ENCODE peak calls at places on chromosomes 2 and 18, in eight cellular contexts. F is osteocyte, L is HCT116, X is renal cortical epithelial cell, S is neural crest cell, R is endodermal cell, E is adrenal gland, Q is activated gamma-delta T cell treated with Interleukin-2 at 50 U/mL for 16 hours. N is an unnamed sample.

GRCh38 chr18:45168883-45169585 is 446.2 kb upstream of the SLC14A2 start:
- DNase-seq in F (no peak), L (no peak), X (peak), S (no peak), R (no peak), E (no peak), Q (no peak), N (no peak)

GRCh38 chr18:3016584-3017292 is 3.8 kb upstream of the LPIN2 start:
- DNase-seq in F (no peak), L (no peak), X (no peak), S (no peak), R (peak), E (no peak), Q (no peak), N (no peak)

GRCh38 chr2:68043719-68044498 is 18.9 kb downstream of the C1D start:
- DNase-seq in F (no peak), L (no peak), X (peak), S (no peak), R (no peak), E (no peak), Q (no peak), N (no peak)

GRCh38 chr2:39667881-39668276 is 2.2 kb downstream of the TMEM178A start:
- DNase-seq in F (no peak), L (no peak), X (no peak), S (no peak), R (no peak), E (no peak), Q (no peak), N (no peak)

GRCh38 chr2:4556136-4556535 is 852.8 kb downstream of the DCDC2C start:
- DNase-seq in F (no peak), L (no peak), X (no peak), S (no peak), R (no peak), E (no peak), Q (no peak), N (no peak)

GRCh38 chr18:48098538-48098937 is 168.1 kb upstream of the SMAD2 start:
- DNase-seq in F (no peak), L (no peak), X (no peak), S (no peak), R (no peak), E (no peak), Q (no peak), N (no peak)

GRCh38 chr2:106078091-106078490 is 116.0 kb downstream of the UXS1 start:
- DNase-seq in F (no peak), L (no peak), X (no peak), S (no peak), R (no peak), E (no peak), Q (no peak), N (no peak)

GRCh38 chr18:10006261-10006903 is 92.6 kb downstream of the VAPA start:
- DNase-seq in F (peak), L (no peak), X (peak), S (no peak), R (no peak), E (no peak), Q (no peak), N (no peak)

GRCh38 chr2:232937278-232937906 is 67.3 kb downstream of the SNORC start:
- DNase-seq in F (no peak), L (no peak), X (peak), S (no peak), R (no peak), E (no peak), Q (no peak), N (no peak)

GRCh38 chr2:26018184-26018716 is 15.6 kb upstream of the RAB10 start:
- DNase-seq in F (peak), L (peak), X (peak), S (no peak), R (peak), E (peak), Q (no peak), N (peak)

GRCh38 chr2:204967199-204967995 is 422.1 kb downstream of the PARD3B start:
- DNase-seq in F (no peak), L (no peak), X (no peak), S (no peak), R (no peak), E (peak), Q (peak), N (no peak)

GRCh38 chr18:58781627-58782194 is 83.0 kb upstream of the ZNF532 start:
- DNase-seq in F (peak), L (peak), X (peak), S (peak), R (peak), E (peak), Q (peak), N (peak)

GRCh38 chr2:8581601-8582041 is 100.2 kb upstream of the ID2 start:
- DNase-seq in F (peak), L (no peak), X (no peak), S (no peak), R (no peak), E (peak), Q (no peak), N (no peak)

GRCh38 chr18:13278231-13278630 is 59.7 kb downstream of the LDLRAD4 start:
- DNase-seq in F (no peak), L (no peak), X (no peak), S (no peak), R (peak), E (no peak), Q (no peak), N (no peak)

GRCh38 chr2:168245074-168245825 is 2.1 kb downstream of the STK39 start:
- DNase-seq in F (no peak), L (no peak), X (peak), S (no peak), R (no peak), E (no peak), Q (no peak), N (no peak)

GRCh38 chr2:105746177-105747080 is 1.7 kb downstream of the NCK2 start:
- DNase-seq in F (no peak), L (no peak), X (no peak), S (no peak), R (peak), E (peak), Q (peak), N (peak)

GRCh38 chr2:26469955-26470354 is 8.0 kb downstream of the OTOF start:
- DNase-seq in F (no peak), L (no peak), X (no peak), S (no peak), R (no peak), E (no peak), Q (no peak), N (no peak)

GRCh38 chr2:4018535-4018934 is 315.2 kb downstream of the DCDC2C start:
- DNase-seq in F (no peak), L (no peak), X (no peak), S (no peak), R (no peak), E (no peak), Q (no peak), N (no peak)

GRCh38 chr2:71611781-71612545 is 158.6 kb downstream of the DYSF start:
- DNase-seq in F (peak), L (no peak), X (no peak), S (no peak), R (peak), E (peak), Q (no peak), N (peak)

GRCh38 chr18:55779711-55780590 is 192.0 kb upstream of the TCF4 start:
- DNase-seq in F (no peak), L (no peak), X (no peak), S (peak), R (peak), E (peak), Q (peak), N (no peak)

GRCh38 chr2:138327967-138328366 is 173.6 kb upstream of the SPOPL start:
- DNase-seq in F (no peak), L (no peak), X (no peak), S (no peak), R (no peak), E (no peak), Q (no peak), N (no peak)

GRCh38 chr18:70280007-70280925 is 8.6 kb upstream of the SOCS6 start:
- DNase-seq in F (no peak), L (peak), X (peak), S (no peak), R (no peak), E (peak), Q (no peak), N (peak)

GRCh38 chr2:236833501-236834186 is 252.0 kb upstream of the COPS8 start:
- DNase-seq in F (no peak), L (no peak), X (peak), S (no peak), R (no peak), E (no peak), Q (no peak), N (no peak)

GRCh38 chr2:220842901-220843665 is 729.0 kb downstream of the EPHA4 start:
- DNase-seq in F (no peak), L (no peak), X (no peak), S (no peak), R (no peak), E (no peak), Q (no peak), N (no peak)

GRCh38 chr18:46073474-46074331 is 1.6 kb upstream of the PSTPIP2 start:
- DNase-seq in F (peak), L (peak), X (peak), S (peak), R (peak), E (peak), Q (peak), N (peak)

GRCh38 chr18:58863539-58864145 is 1.0 kb upstream of the ZNF532 start:
- DNase-seq in F (no peak), L (no peak), X (no peak), S (peak), R (peak), E (peak), Q (no peak), N (peak)

GRCh38 chr2:59702026-59702425 is 851.4 kb downstream of the BCL11A start:
- DNase-seq in F (no peak), L (no peak), X (no peak), S (no peak), R (no peak), E (no peak), Q (no peak), N (no peak)

GRCh38 chr2:195343540-195343939 is 313.5 kb upstream of the SLC39A10 start:
- DNase-seq in F (no peak), L (no peak), X (no peak), S (no peak), R (no peak), E (no peak), Q (no peak), N (no peak)

GRCh38 chr2:126720031-126720368 is 64.0 kb downstream of the GYPC start:
- DNase-seq in F (peak), L (no peak), X (no peak), S (no peak), R (no peak), E (no peak), Q (no peak), N (no peak)

GRCh38 chr2:219911541-219911940 is 284.1 kb downstream of the SLC4A3 start:
- DNase-seq in F (no peak), L (no peak), X (no peak), S (no peak), R (no peak), E (no peak), Q (no peak), N (no peak)

GRCh38 chr2:189633392-189633811 is 27.9 kb upstream of the ASNSD1 start:
- DNase-seq in F (no peak), L (no peak), X (peak), S (no peak), R (peak), E (no peak), Q (no peak), N (peak)

GRCh38 chr18:2883137-2883671 is 36.4 kb downstream of the EMILIN2 start:
- DNase-seq in F (peak), L (no peak), X (no peak), S (no peak), R (no peak), E (no peak), Q (peak), N (no peak)

GRCh38 chr18:38415811-38416210 is 850.2 kb upstream of the CELF4 start:
- DNase-seq in F (no peak), L (no peak), X (no peak), S (no peak), R (no peak), E (no peak), Q (no peak), N (no peak)

GRCh38 chr2:28276076-28276618 is 116.5 kb upstream of the FOSL2 start:
- DNase-seq in F (no peak), L (peak), X (peak), S (no peak), R (no peak), E (no peak), Q (no peak), N (no peak)

GRCh38 chr2:74553892-74554820 is at the start of the genes DOK1 and LOXL3:
- DNase-seq in F (peak), L (no peak), X (peak), S (peak), R (peak), E (peak), Q (peak), N (peak)

GRCh38 chr2:128456281-128456680 is 137.6 kb upstream of the HS6ST1 start:
- DNase-seq in F (peak), L (no peak), X (no peak), S (no peak), R (peak), E (peak), Q (no peak), N (no peak)

GRCh38 chr2:212523756-212524155 is 14.8 kb downstream of the ERBB4 start:
- DNase-seq in F (no peak), L (no peak), X (no peak), S (no peak), R (no peak), E (no peak), Q (no peak), N (no peak)

GRCh38 chr18:65352183-65352582 is 398.6 kb upstream of the CDH7 start:
- DNase-seq in F (no peak), L (no peak), X (no peak), S (no peak), R (no peak), E (no peak), Q (no peak), N (no peak)